ENCODE peak calls at places on chromosomes 6 and 20, in six cellular contexts. Q, X, M, H, P and A are unnamed samples.
A peak's percentile ranks its signal among the peaks of the same experiment; 100 is the strongest.

GRCh38 chr6:53432318-53433161 is 83.8 kb upstream of the ELOVL5 start:
- DNase-seq in H (peak; percentile 72), P (peak; percentile 96), M (no peak), Q (no peak), X (peak; percentile 65), A (peak; percentile 91)

GRCh38 chr6:108714774-108715414 is 133.3 kb upstream of the ARMC2 start:
- DNase-seq in P (peak; percentile 58), M (no peak), X (no peak), Q (no peak), H (no peak), A (peak; percentile 29)

GRCh38 chr6:32148722-32149576 is 2.8 kb downstream of the PRRT1 start:
- DNase-seq in H (no peak), M (peak; percentile 72), Q (no peak), P (peak; percentile 47), X (no peak), A (no peak)

GRCh38 chr20:58175425-58175824 is 53.0 kb downstream of the ANKRD60 start:
- DNase-seq in M (no peak), X (no peak), H (no peak), P (no peak), Q (no peak), A (no peak)

GRCh38 chr6:98958791-98959190 is 11.0 kb upstream of the FBXL4 start:
- DNase-seq in M (no peak), X (no peak), Q (no peak), P (no peak), H (no peak), A (no peak)

GRCh38 chr20:41428285-41428684 is 61.7 kb upstream of the EMILIN3 start:
- DNase-seq in H (peak; percentile 54), Q (no peak), X (peak; percentile 62), P (peak; percentile 52), M (no peak), A (peak; percentile 53)

GRCh38 chr20:53582574-53583351 is 10.9 kb downstream of the ZNF217 start:
- DNase-seq in P (peak; percentile 95), M (no peak), H (peak; percentile 98), Q (no peak), X (peak; percentile 98), A (peak; percentile 97)

GRCh38 chr6:125002090-125002741 is 40.0 kb downstream of the RNF217 start:
- DNase-seq in M (no peak), Q (no peak), P (peak; percentile 29), X (no peak), H (no peak), A (no peak)

GRCh38 chr6:44735631-44735963 is 348.1 kb downstream of the CDC5L start:
- DNase-seq in P (no peak), M (no peak), Q (no peak), X (peak; percentile 93), H (peak; percentile 54), A (no peak)

GRCh38 chr6:53847796-53848314 is 53.0 kb downstream of the LRRC1 start:
- DNase-seq in Q (no peak), X (no peak), P (no peak), M (no peak), H (no peak), A (no peak)

GRCh38 chr20:36969478-36970186 is 18.1 kb upstream of the SAMHD1 start:
- DNase-seq in Q (peak; percentile 22), P (no peak), M (no peak), X (no peak), H (no peak), A (no peak)

GRCh38 chr6:138590796-138591709 is 91.8 kb upstream of the NHSL1 start:
- DNase-seq in X (peak; percentile 53), Q (peak; percentile 64), M (no peak), H (peak; percentile 77), P (peak; percentile 82), A (peak; percentile 45)

GRCh38 chr6:136593748-136594490 is 43.7 kb upstream of the MAP7 start:
- DNase-seq in X (peak; percentile 98), H (peak; percentile 85), Q (peak; percentile 96), M (no peak), P (peak; percentile 96), A (peak; percentile 96)

GRCh38 chr6:11194399-11195274 is 37.8 kb downstream of the NEDD9 start:
- DNase-seq in H (no peak), X (no peak), M (no peak), Q (no peak), P (peak; percentile 60), A (no peak)

GRCh38 chr6:48101277-48101676 is 9.7 kb downstream of the PTCHD4 start:
- DNase-seq in H (peak; percentile 74), M (no peak), X (peak; percentile 76), Q (no peak), P (peak; percentile 19), A (no peak)

GRCh38 chr6:30556714-30556963 is 350 bp upstream of the GNL1 start:
- DNase-seq in P (no peak), H (no peak), M (peak; percentile 73), Q (peak; percentile 96), X (peak; percentile 88), A (peak; percentile 89)

GRCh38 chr20:56360133-56360898 is 1.5 kb downstream of the FAM210B start:
- DNase-seq in X (no peak), P (no peak), H (peak; percentile 30), Q (no peak), M (no peak), A (no peak)

GRCh38 chr6:139475231-139475630 is 100.8 kb upstream of the CITED2 start:
- DNase-seq in Q (no peak), X (no peak), M (no peak), P (no peak), H (no peak), A (no peak)

GRCh38 chr6:95017922-95018321 is 559.4 kb upstream of the MANEA start:
- DNase-seq in M (no peak), X (no peak), Q (no peak), P (no peak), H (no peak), A (no peak)

GRCh38 chr6:24517659-24518538 is 23.1 kb downstream of the ALDH5A1 start:
- DNase-seq in H (no peak), M (no peak), X (no peak), P (no peak), Q (peak; percentile 53), A (no peak)

GRCh38 chr20:38997622-38998021 is 35.5 kb downstream of the DHX35 start:
- DNase-seq in Q (no peak), P (no peak), X (no peak), H (no peak), M (no peak), A (no peak)

GRCh38 chr6:118186676-118187567 is 279.9 kb downstream of the SLC35F1 start:
- DNase-seq in X (no peak), Q (peak; percentile 28), P (no peak), M (no peak), H (no peak), A (no peak)

GRCh38 chr20:54221996-54222890 is 14.4 kb downstream of the PFDN4 start:
- DNase-seq in X (no peak), M (no peak), P (no peak), H (no peak), Q (no peak), A (no peak)

GRCh38 chr6:40930555-40930954 is 108.5 kb downstream of the UNC5CL start:
- DNase-seq in M (no peak), H (no peak), Q (no peak), P (peak; percentile 34), X (no peak), A (no peak)

DNA sequence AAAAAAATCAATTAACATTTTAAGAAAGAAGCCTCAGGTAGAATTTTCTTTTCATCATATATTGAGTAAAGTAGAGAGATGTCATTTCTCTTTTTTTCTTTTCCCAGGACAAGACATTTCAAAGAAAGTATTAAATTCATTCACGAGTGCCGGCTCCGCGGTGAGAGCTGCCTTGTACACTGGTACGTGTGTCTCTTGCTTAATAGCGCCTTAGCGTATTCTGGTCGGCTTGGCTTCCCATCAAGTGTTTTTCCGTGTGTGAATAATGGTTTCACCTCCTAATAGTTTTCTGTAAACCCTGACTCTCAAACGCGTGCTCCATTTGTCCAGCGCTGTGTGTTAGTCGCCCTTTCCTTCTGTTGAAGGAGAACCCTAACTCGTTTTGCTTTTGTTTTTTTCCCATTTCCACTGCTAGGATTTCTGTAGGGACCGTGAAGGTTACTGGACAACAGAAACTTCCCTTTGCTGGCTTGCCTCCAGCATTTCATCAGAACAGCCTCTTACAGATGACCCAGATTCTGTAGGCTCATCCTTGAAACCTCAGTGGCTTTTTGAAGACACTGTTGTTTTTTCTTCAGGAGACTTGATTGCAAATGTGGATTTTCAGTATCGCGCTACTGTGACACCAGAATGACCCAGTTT is 45.7 kb upstream of the IRF4 start:
- DNase-seq in Q (no peak), P (peak; percentile 39), M (no peak), X (no peak), H (no peak), A (no peak)
- H3K9me3 ChIP-seq in Q (no peaks in the 10 kb centered on the region), P (no peaks in the 10 kb centered on the region), M (peaks cover 82% of the 10 kb centered on the region), X (peaks cover 15% of the 10 kb centered on the region), H (no peaks in the 10 kb centered on the region), A (no peaks in the 10 kb centered on the region)

DNA sequence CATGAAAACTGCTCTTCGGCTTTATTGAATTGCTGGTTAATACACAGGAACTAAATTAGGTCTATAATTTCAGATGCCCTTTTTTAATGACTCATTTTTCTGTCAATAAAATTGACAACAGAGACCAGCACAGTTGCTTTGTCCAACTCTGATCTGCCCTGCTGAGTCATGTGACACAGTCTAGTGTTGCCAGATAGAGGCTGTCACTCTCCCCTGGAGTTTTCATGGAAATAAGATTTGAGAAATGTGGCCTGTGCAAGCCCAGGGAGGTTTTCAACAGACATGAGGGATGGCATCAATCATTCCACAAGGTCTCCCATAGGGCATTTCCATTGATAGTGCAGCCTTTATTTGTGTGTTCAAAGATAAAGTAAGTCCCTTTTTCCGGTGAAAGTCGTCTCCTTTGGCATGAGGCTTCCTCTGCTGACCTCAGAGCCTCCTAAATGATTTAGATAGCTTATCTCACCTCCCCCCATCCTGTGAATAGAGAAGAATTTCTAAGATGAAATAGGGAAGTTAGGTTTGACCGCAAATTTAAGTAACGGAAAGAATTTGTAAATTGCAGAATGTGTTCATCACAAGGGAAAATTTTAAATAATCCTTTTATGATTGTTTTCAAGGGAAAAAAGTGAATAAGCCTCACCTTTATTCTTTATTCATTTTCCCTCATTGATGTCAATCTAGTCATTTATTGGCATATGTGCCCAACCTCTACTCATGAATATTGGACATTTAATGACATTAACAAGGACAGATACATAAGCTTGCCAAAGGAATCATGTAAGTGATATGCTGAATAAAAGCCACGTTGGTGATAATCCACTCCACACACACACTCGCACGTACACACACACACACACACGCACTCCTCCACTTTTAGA is 277.7 kb downstream of the ADGB start:
- DNase-seq in M (no peak), X (no peak), P (no peak), H (peak; percentile 50), Q (no peak), A (no peak)
- H3K4me3 ChIP-seq in M (no peak overlapping the region), X (no peak overlapping the region), P (no peak overlapping the region), H (no peak overlapping the region), Q (no peak overlapping the region), A (no peak overlapping the region)

DNA sequence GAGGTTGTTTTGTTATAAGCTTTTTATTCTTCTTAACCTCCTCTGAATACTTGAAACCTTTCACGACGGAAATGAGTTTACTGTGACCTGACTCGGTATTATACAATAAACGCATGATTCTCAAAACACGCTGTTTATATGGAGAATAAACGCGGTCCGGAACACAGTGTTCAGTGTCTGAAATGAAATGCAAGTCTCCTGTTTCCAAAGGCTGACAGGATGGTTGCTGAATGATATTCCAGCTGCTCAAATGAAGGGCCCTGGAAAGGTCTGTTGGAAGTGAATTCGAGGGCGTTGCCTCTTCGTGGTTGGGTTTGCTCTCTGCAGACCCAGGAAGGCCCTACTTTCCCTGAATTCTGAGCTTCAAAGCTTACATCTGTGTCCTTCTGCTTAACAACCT is 83.4 kb downstream of the RSPH3 start:
- DNase-seq in H (no peak), M (no peak), X (no peak), P (peak; percentile 74), Q (no peak), A (no peak)
- H2AFZ ChIP-seq in H (no peak overlapping the region), M (no peak overlapping the region), X (no peak overlapping the region), P (peak overlapping the region; percentile 74), Q (no peak overlapping the region), A (no peak overlapping the region)

GRCh38 chr20:29123861-29124260 is 2133.6 kb upstream of the DEFB115 start:
- DNase-seq in P (no peak), M (no peak), X (no peak), Q (no peak), H (no peak), A (no peak)

GRCh38 chr20:29119141-29119540 is 2138.3 kb upstream of the DEFB115 start:
- DNase-seq in Q (no peak), P (no peak), M (no peak), X (no peak), H (no peak), A (no peak)
- H3K9me3 ChIP-seq in Q (no peaks in the 10 kb centered on the region), P (peaks cover 3% of the 10 kb centered on the region), M (peaks cover 69% of the 10 kb centered on the region), X (peaks cover 40% of the 10 kb centered on the region), H (peaks cover 16% of the 10 kb centered on the region), A (no peaks in the 10 kb centered on the region)